ENCODE peak calls at places on chromosomes 13 and 19, in four cellular contexts. One of them, this sample, is unnamed.

GRCh38 chr13:33606692-33607091 is 211.3 kb upstream of the RFC3 start:
- DNase-seq in K562: no peak
- DNase-seq in upper lobe of left lung: no peak
- DNase-seq in prostate gland: no peak
- DNase-seq in this sample: no peak

GRCh38 chr19:16889429-16889882 is 657 bp downstream of the F2RL3 start:
- DNase-seq in K562: peak
- DNase-seq in upper lobe of left lung: peak
- DNase-seq in prostate gland: peak
- DNase-seq in this sample: no peak

GRCh38 chr19:19587776-19588175 is 30.7 kb downstream of the PBX4 start:
- DNase-seq in K562: no peak
- DNase-seq in upper lobe of left lung: no peak
- DNase-seq in prostate gland: no peak
- DNase-seq in this sample: no peak

GRCh38 chr19:48510421-48511268 is 990 bp downstream of the LMTK3 start:
- DNase-seq in K562: peak
- DNase-seq in upper lobe of left lung: peak
- DNase-seq in prostate gland: peak
- DNase-seq in this sample: no peak

GRCh38 chr19:1324792-1325567 is 39.3 kb downstream of the EFNA2 start:
- DNase-seq in K562: peak
- DNase-seq in upper lobe of left lung: peak
- DNase-seq in prostate gland: no peak
- DNase-seq in this sample: peak

GRCh38 chr13:54110597-54110996 is 1082.0 kb downstream of the OLFM4 start:
- DNase-seq in K562: no peak
- DNase-seq in upper lobe of left lung: no peak
- DNase-seq in prostate gland: no peak
- DNase-seq in this sample: no peak

GRCh38 chr19:50486823-50487515 is 10.3 kb upstream of the GARIN5A start:
- DNase-seq in K562: peak
- DNase-seq in upper lobe of left lung: no peak
- DNase-seq in prostate gland: no peak
- DNase-seq in this sample: no peak

GRCh38 chr13:47437411-47437810 is 540.6 kb upstream of the HTR2A start:
- DNase-seq in K562: no peak
- DNase-seq in upper lobe of left lung: no peak
- DNase-seq in prostate gland: no peak
- DNase-seq in this sample: no peak

GRCh38 chr13:27251166-27252088 is at the start of gene RPL21:
- DNase-seq in K562: peak
- DNase-seq in upper lobe of left lung: peak
- DNase-seq in prostate gland: peak
- DNase-seq in this sample: peak

GRCh38 chr13:30742896-30743295 is 7.6 kb downstream of the ALOX5AP start:
- DNase-seq in K562: no peak
- DNase-seq in upper lobe of left lung: no peak
- DNase-seq in prostate gland: no peak
- DNase-seq in this sample: no peak

GRCh38 chr13:30738946-30739528 is 3.7 kb downstream of the ALOX5AP start:
- DNase-seq in K562: no peak
- DNase-seq in upper lobe of left lung: no peak
- DNase-seq in prostate gland: no peak
- DNase-seq in this sample: no peak

GRCh38 chr13:30737511-30738342 is 2.4 kb downstream of the ALOX5AP start:
- DNase-seq in K562: no peak
- DNase-seq in upper lobe of left lung: peak
- DNase-seq in prostate gland: no peak
- DNase-seq in this sample: no peak

GRCh38 chr13:30738526-30738925 is 3.2 kb downstream of the ALOX5AP start:
- DNase-seq in K562: no peak
- DNase-seq in upper lobe of left lung: no peak
- DNase-seq in prostate gland: no peak
- DNase-seq in this sample: no peak

GRCh38 chr13:30739646-30740642 is 4.6 kb downstream of the ALOX5AP start:
- DNase-seq in K562: no peak
- DNase-seq in upper lobe of left lung: no peak
- DNase-seq in prostate gland: no peak
- DNase-seq in this sample: no peak
- H3K4me3 ChIP-seq in K562: no peak
- H3K4me3 ChIP-seq in upper lobe of left lung: peak
- H3K4me3 ChIP-seq in prostate gland: no peak
- H3K4me3 ChIP-seq in this sample: no peak

GRCh38 chr19:47035495-47036232 is 12.8 kb downstream of the TMEM160 start:
- DNase-seq in K562: peak
- DNase-seq in upper lobe of left lung: peak
- DNase-seq in prostate gland: peak
- DNase-seq in this sample: peak
- TF ChIP-seq POLR2AphosphoS5 in K562: no peak
- TF ChIP-seq POLR2AphosphoS5 in upper lobe of left lung: no peak
- TF ChIP-seq POLR2AphosphoS5 in prostate gland: peak
- TF ChIP-seq POLR2AphosphoS5 in this sample: no peak

DNA sequence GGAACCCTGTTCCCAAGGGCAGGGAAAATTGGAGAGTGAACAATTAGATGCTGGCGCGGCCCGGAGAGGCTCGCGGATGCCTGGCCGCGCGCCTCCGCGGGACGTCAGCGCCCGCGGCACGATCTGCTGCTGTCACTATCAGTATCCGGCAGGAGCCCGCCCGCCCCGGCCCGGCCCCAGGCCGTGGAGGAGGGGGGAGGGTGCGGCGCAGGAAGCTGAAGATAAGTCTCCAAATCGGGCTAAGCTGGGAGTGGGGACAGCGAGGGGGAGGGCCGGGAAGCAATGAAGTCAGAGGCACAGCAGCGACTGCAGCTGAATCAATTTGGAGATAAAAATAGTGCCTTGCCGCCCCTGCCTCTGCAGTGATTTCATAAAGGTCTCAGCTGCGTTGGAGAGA is 441.5 kb upstream of the KLF12 start:
- DNase-seq in K562: peak
- DNase-seq in upper lobe of left lung: peak
- DNase-seq in prostate gland: no peak
- DNase-seq in this sample: peak
- H3K4me3 ChIP-seq in K562: no peak
- H3K4me3 ChIP-seq in upper lobe of left lung: peak
- H3K4me3 ChIP-seq in prostate gland: peak
- H3K4me3 ChIP-seq in this sample: peak

DNA sequence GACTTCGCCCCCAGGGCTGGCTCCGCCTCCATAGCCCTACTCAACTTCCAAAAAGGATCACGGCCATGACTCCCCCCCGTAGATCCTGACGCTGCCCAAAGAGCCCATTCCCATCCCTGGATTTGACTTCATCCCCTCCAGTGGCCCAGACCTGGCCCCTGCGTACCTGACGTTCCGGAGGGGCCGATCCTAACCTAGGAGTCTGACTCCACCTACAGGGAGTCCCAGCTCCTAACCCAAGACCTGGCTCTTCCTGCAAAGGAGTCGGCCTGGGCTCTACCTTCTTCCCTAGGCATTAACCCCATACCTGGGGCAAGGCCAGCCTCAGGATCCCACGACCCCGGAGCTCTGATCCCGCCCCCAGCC is 10.8 kb downstream of the STAP2 start:
- DNase-seq in K562: no peak
- DNase-seq in upper lobe of left lung: no peak
- DNase-seq in prostate gland: no peak
- DNase-seq in this sample: peak
- TF ChIP-seq POLR2AphosphoS5 in K562: no peak
- TF ChIP-seq POLR2AphosphoS5 in upper lobe of left lung: no peak
- TF ChIP-seq POLR2AphosphoS5 in prostate gland: no peak
- TF ChIP-seq POLR2AphosphoS5 in this sample: no peak